ENCODE peak calls at places on chromosomes 4 and X, in ten cellular contexts. D, V, K, H, P, C, R, U, O and I are unnamed samples.

GRCh38 chr4:158067646-158068045 is 105.2 kb downstream of the GASK1B start:
- DNase-seq in U (no peak), D (no peak), C (no peak), O (no peak), P (no peak), R (no peak), K (no peak), H (no peak), V (no peak), I (no peak)

GRCh38 chr4:16516796-16517413 is 290.6 kb upstream of the TAPT1 start:
- DNase-seq in K (no peak), R (no peak), U (peak), V (no peak), H (no peak), O (no peak), P (no peak), D (peak), C (no peak), I (peak)

GRCh38 chrX:57417827-57418226 is 131.3 kb downstream of the FAAH2 start:
- DNase-seq in C (no peak), P (no peak), D (no peak), K (no peak), R (no peak), O (no peak), V (no peak), H (no peak), U (no peak), I (no peak)

GRCh38 chr4:26458104-26458503 is 32.2 kb downstream of the CCKAR start:
- DNase-seq in R (no peak), U (no peak), C (no peak), H (no peak), D (no peak), V (no peak), K (no peak), O (no peak), P (no peak), I (no peak)

GRCh38 chrX:13716905-13717304 is 17.5 kb downstream of the TRAPPC2 start:
- DNase-seq in C (no peak), R (no peak), D (no peak), P (no peak), V (no peak), O (peak), H (no peak), U (peak), K (no peak), I (no peak)

GRCh38 chr4:148004228-148004813 is 272.4 kb downstream of the ARHGAP10 start:
- DNase-seq in V (peak), K (no peak), H (no peak), D (no peak), R (no peak), U (peak), O (no peak), P (no peak), C (no peak), I (no peak)

GRCh38 chr4:85102606-85103005 is 136.1 kb upstream of the WDFY3 start:
- DNase-seq in V (no peak), D (no peak), K (no peak), H (no peak), R (no peak), U (no peak), P (no peak), C (no peak), O (no peak), I (no peak)

GRCh38 chr4:30757357-30757756 is 37.2 kb downstream of the PCDH7 start:
- DNase-seq in K (no peak), C (no peak), O (no peak), V (no peak), H (no peak), D (no peak), U (no peak), P (no peak), R (no peak), I (no peak)

GRCh38 chr4:97761760-97762512 is 381.3 kb downstream of the STPG2 start:
- DNase-seq in H (no peak), V (no peak), O (no peak), K (no peak), D (no peak), R (no peak), P (no peak), U (no peak), C (no peak), I (no peak)

GRCh38 chr4:20256381-20256881 is 4.7 kb downstream of the SLIT2 start:
- DNase-seq in U (no peak), O (no peak), H (no peak), R (no peak), D (no peak), P (no peak), V (no peak), K (no peak), C (no peak), I (no peak)

GRCh38 chr4:19213388-19213787 is 1038.3 kb upstream of the SLIT2 start:
- DNase-seq in V (no peak), D (no peak), O (no peak), H (no peak), K (no peak), R (no peak), C (no peak), U (no peak), P (no peak), I (no peak)

GRCh38 chrX:57481514-57481913 is 110.3 kb upstream of the ZXDB start:
- DNase-seq in K (no peak), O (no peak), U (no peak), V (no peak), D (no peak), C (no peak), H (no peak), R (no peak), P (no peak), I (no peak)

GRCh38 chrX:119654112-119654531 is 38.8 kb downstream of the SEPTIN6 start:
- DNase-seq in D (peak), V (peak), O (peak), H (no peak), U (no peak), K (peak), C (peak), P (no peak), R (no peak), I (no peak)

GRCh38 chr4:76896731-76897521 is 1.0 kb downstream of the SOWAHB start:
- DNase-seq in U (peak), D (no peak), R (no peak), V (peak), P (no peak), K (no peak), H (no peak), C (peak), O (peak), I (no peak)

GRCh38 chrX:151396042-151396826 is 772 bp upstream of the VMA21 start:
- DNase-seq in K (no peak), R (peak), P (no peak), H (peak), V (peak), C (no peak), O (peak), D (peak), U (peak), I (no peak)

GRCh38 chr4:18075823-18076433 is 54.4 kb upstream of the LCORL start:
- DNase-seq in O (peak), H (no peak), K (no peak), R (no peak), U (no peak), V (peak), C (peak), D (no peak), P (peak), I (no peak)

GRCh38 chr4:139144161-139144859 is 32.7 kb downstream of the ELF2 start:
- DNase-seq in C (peak), V (peak), O (no peak), U (peak), P (peak), K (peak), D (peak), R (no peak), H (no peak), I (no peak)

GRCh38 chrX:63919081-63919480 is 134.1 kb upstream of the ARHGEF9 start:
- DNase-seq in R (no peak), H (no peak), P (no peak), O (no peak), U (no peak), V (no peak), C (no peak), D (no peak), K (no peak), I (no peak)

GRCh38 chr4:48329976-48330375 is 11.4 kb upstream of the SLAIN2 start:
- DNase-seq in D (no peak), O (no peak), H (no peak), U (no peak), P (no peak), R (no peak), C (no peak), K (no peak), V (no peak), I (no peak)

GRCh38 chr4:100852326-100852725 is 334.5 kb upstream of the EMCN start:
- DNase-seq in R (no peak), H (no peak), O (no peak), P (no peak), C (no peak), D (no peak), K (no peak), U (no peak), V (no peak), I (no peak)

GRCh38 chr4:163878336-163879121 is 384.0 kb downstream of the TMA16 start:
- DNase-seq in K (no peak), C (no peak), R (no peak), U (no peak), O (no peak), P (no peak), D (no peak), H (no peak), V (no peak), I (no peak)

GRCh38 chr4:22030321-22030720 is 81.7 kb upstream of the KCNIP4 start:
- DNase-seq in D (no peak), R (no peak), P (no peak), K (no peak), C (no peak), U (no peak), O (no peak), V (no peak), H (no peak), I (no peak)

GRCh38 chrX:40644821-40645358 is 2.5 kb downstream of the CXorf38 start:
- DNase-seq in H (no peak), D (peak), U (peak), R (peak), P (peak), K (peak), C (no peak), O (peak), V (peak), I (no peak)

GRCh38 chr4:182144621-182145359 is 98.4 kb upstream of the TENM3 start:
- DNase-seq in C (peak), D (peak), H (no peak), O (no peak), V (no peak), K (no peak), P (no peak), U (no peak), R (no peak), I (no peak)

GRCh38 chr4:528296-528695 is 29.3 kb downstream of the PIGG start:
- DNase-seq in V (no peak), O (no peak), C (no peak), D (no peak), H (no peak), R (no peak), K (no peak), P (peak), U (no peak), I (no peak)

GRCh38 chrX:3743821-3744439 is 30.5 kb upstream of the PRKX start:
- DNase-seq in K (no peak), V (no peak), R (no peak), U (peak), C (no peak), H (no peak), D (no peak), O (peak), P (no peak), I (no peak)

DNA sequence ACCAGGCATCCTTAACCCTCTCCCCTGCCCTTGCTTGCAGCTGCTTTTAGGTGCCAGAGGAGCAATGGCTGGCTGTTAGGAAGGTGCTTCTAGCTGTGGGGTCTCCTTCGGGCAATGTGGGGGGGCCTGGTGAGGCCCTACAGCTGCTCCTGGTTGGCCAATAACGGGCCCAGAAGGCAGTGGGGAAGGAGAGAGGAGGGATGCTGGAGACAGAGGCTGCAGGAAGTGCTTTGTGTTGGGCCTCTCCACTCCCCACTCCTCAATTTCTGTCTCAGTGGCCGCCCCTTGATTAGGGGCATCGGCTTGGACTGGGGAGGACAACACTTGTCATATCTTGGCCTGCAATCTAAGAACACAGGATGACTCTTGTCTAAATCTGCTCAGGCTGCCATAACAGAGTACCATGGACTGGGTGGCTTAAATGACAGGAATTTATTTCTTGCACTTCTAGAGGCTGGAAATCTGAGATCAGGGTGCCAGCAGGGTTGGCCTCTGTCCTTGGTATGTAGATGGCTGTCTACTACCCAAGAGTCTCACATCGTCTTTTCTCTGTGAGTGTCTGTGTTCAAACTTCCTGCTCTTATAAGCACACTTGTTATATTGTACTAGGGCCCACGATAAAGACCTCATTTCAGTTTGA is 374.3 kb downstream of the MID1IP1 start:
- DNase-seq in O (no peak), K (no peak), C (no peak), D (no peak), V (no peak), P (no peak), R (no peak), U (no peak), H (no peak), I (no peak)
- H3K27ac ChIP-seq in O (peak), K (no peak), C (no peak), D (no peak), V (no peak), P (no peak), R (no peak), U (no peak), H (no peak), I (no peak)

GRCh38 chr4:11218692-11219091 is 210.0 kb downstream of the HS3ST1 start:
- DNase-seq in C (no peak), H (no peak), P (no peak), D (no peak), O (no peak), R (no peak), U (no peak), V (no peak), K (no peak), I (no peak)
- TF ChIP-seq CTCF in C (peak), H (no peak), P (no peak), D (no peak), O (no peak), R (no peak), U (no peak), V (no peak), K (no peak), I (no peak)

DNA sequence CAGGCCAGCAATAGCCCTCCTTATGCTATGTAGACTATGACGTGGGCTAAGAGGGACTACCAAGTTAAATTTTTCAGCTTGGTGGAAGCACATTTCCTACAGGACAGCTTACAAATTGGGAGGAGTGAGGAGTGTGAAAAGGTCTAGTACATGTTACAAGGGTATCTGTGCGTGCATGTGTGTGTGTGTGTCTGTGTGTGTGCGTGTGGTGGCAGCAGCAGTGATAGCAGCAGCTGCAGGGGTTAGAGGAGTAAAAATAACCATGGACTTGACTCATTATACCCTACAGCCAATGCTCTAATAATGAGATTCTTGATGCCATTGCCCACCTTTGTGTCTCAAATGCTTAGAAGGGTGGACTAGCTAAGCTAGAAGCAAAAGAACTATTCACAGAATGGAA is 88.6 kb downstream of the SLC9A7 start:
- DNase-seq in R (no peak), D (no peak), P (no peak), C (no peak), O (no peak), V (no peak), H (no peak), U (no peak), K (no peak), I (no peak)
- H3K27ac ChIP-seq in R (no peak), D (no peak), P (no peak), C (no peak), O (no peak), V (no peak), H (no peak), U (no peak), K (no peak), I (no peak)

GRCh38 chrX:275967-276587 is 5.1 kb upstream of the PLCXD1 start:
- DNase-seq in C (peak), V (peak), R (peak), O (peak), K (peak), H (no peak), P (peak), U (peak), D (peak), I (peak)
- TF ChIP-seq CTCF in C (no peak), V (peak), R (no peak), O (no peak), K (no peak), H (no peak), P (peak), U (peak), D (no peak), I (no peak)

DNA sequence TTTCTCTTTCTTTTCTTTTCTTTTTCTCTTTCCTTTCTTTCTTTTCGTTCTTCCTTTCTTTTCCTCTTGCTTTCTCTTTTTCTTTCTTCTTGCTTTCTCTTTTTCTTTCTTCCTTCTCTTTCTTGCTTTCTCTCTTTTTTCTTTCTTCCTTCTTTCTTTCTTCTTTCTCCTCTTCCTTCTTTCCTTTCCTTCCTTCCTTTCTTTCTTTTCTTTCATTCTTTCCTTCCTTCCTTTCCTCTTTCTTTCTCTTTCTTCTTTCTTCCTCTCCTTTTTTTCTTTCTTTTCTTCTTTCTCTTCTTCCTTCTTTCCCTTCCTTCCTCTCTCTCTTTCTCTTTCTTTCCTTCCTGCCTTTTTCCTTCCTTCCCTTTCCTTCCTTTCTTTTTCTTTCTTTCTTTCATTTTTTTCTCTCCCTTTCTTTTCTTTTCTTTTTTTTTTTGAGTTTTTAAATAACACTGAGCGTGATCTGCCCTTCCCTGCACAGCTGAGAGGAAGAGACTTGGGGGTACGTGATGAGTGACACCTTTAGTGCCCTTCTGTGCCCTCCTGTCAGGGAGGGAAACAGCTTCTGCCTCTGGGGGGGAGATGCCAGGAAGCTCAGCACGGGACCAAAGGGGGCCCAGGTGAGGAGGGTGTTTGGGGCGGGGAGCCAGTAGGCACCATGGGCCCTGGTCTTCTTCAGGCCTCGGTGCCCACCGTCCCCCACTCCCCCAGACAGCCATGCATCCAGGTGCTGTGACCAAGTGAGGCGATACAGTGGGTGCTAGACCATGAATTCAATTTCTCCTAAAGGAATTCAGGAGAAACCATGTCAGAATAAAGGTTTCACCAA is 36.6 kb upstream of the CDKN2AIP start:
- DNase-seq in K (peak), D (no peak), H (no peak), P (no peak), R (no peak), V (no peak), O (no peak), U (no peak), C (no peak), I (no peak)
- H3K27ac ChIP-seq in K (peak), D (peak), H (peak), P (peak), R (no peak), V (peak), O (peak), U (peak), C (no peak), I (peak)

DNA sequence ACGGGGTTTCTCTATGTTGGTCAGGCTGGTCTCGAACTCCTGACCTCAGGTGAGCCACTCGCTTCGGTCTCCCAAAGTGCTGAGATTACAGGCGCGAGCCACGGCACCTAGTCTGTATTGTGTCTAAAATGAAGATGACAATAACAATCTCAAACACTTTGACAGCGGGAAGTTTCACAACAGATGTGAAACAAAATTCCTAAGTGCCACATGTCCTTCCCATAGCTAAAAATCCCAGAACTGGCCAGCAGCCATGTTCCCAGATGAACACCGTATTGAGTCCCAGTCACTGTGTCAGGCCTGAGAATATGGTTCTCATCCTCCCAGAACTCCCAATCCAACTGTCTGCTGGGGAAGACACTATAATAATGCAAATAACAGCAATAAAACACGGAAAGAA is 16.4 kb upstream of the KLHL8 start:
- DNase-seq in V (no peak), O (no peak), D (no peak), H (no peak), R (no peak), U (no peak), K (no peak), P (no peak), C (no peak), I (no peak)
- TF ChIP-seq CTCF in V (no peak), O (no peak), D (no peak), H (no peak), R (no peak), U (no peak), K (no peak), P (no peak), C (no peak), I (no peak)

DNA sequence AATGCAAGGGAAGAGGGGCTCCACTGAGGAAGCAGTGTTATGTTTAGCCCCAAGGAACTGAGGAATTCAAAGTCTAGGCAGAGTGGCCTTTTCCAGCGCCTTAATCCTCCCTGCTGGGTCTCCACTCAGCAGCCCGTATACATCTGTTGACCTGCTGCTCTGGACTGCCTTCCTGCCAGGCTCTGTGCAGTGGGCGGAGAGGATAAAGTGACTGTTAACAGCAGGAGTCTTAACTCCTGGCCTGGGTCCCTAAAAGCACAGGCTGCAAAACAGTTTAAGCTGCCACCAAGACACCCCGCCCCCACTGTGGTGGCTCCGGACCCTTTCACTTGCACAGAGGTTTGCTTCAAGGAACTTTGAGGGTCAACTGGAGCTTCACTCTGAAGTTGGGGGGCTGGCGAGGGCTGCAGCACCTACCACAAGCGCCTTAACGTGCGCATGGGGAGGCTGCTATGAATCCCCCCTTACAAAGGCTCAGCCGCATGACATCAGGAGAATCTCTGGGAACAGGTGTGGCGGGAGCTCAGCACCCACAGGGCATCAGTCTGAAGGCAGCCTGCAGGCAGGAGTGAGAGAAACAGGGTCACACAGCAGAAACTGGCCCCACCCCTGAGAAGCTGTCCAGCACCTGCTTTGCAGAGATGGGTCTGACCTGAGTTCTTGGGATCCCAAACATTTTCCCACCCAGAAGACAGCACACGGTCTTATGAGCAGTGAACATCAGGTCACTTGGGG is 358.2 kb upstream of the GATB start:
- DNase-seq in U (no peak), O (no peak), K (no peak), V (no peak), C (no peak), R (no peak), H (no peak), P (no peak), D (no peak), I (no peak)
- H3K27ac ChIP-seq in U (no peak), O (no peak), K (no peak), V (no peak), C (no peak), R (no peak), H (no peak), P (no peak), D (no peak), I (no peak)